ENCODE peak calls at places on chromosomes 16 and 17, in eight cellular contexts. K is stomach; B is body of pancreas; P is pancreas; V is CD4-positive, CD25-positive, alpha-beta regulatory T cell; I is breast epithelium; Q is lower lobe of right lung; X is lung. G is an unnamed sample. For H3K4me1 and H3K9me3, the result is how much of the 10 kb centered on the place peaks cover.

GRCh38 chr16:75379911-75380847 is 53.1 kb downstream of the CFDP1 start:
- DNase-seq in K (no peak), B (no peak), P (no peak), V (peak), I (no peak), Q (peak), X (peak), G (peak)

GRCh38 chr16:73385701-73386100 is 337.8 kb upstream of the ZFHX3 start:
- DNase-seq in K (no peak), B (no peak), P (no peak), V (no peak), I (no peak), Q (no peak), X (no peak), G (no peak)

GRCh38 chr17:65078441-65079160 is 22.1 kb upstream of the GNA13 start:
- DNase-seq in K (peak), B (no peak), P (no peak), V (no peak), I (no peak), Q (no peak), X (no peak), G (no peak)

GRCh38 chr17:33112763-33113162 is 121.1 kb downstream of the SPACA3 start:
- DNase-seq in K (no peak), B (no peak), P (no peak), V (no peak), I (no peak), Q (no peak), X (no peak), G (no peak)

GRCh38 chr16:8858994-8859912 is 9.6 kb downstream of the CARHSP1 start:
- DNase-seq in K (no peak), B (no peak), P (no peak), V (no peak), I (no peak), Q (peak), X (no peak), G (no peak)

GRCh38 chr17:76027159-76027839 is at the start of gene EVPL:
- DNase-seq in K (peak), B (peak), P (peak), V (no peak), I (peak), Q (peak), X (peak), G (peak)

GRCh38 chr17:70525976-70526375 is 356.6 kb downstream of the KCNJ2 start:
- DNase-seq in K (no peak), B (no peak), P (no peak), V (no peak), I (no peak), Q (no peak), X (no peak), G (peak)

GRCh38 chr17:44091200-44091997 is 20.9 kb downstream of the G6PC3 start:
- DNase-seq in K (no peak), B (no peak), P (no peak), V (no peak), I (no peak), Q (no peak), X (no peak), G (no peak)

GRCh38 chr17:8022358-8023038 is 16.4 kb upstream of the ALOX15B start:
- DNase-seq in K (no peak), B (no peak), P (no peak), V (no peak), I (no peak), Q (no peak), X (no peak), G (no peak)

GRCh38 chr17:67574658-67575293 is 143.0 kb upstream of the NOL11 start:
- DNase-seq in K (no peak), B (no peak), P (no peak), V (no peak), I (no peak), Q (no peak), X (no peak), G (no peak)

GRCh38 chr16:243348-243747 is 8.7 kb downstream of the FAM234A start:
- DNase-seq in K (no peak), B (no peak), P (no peak), V (no peak), I (no peak), Q (no peak), X (no peak), G (no peak)

GRCh38 chr16:50615891-50616290 is 65.2 kb downstream of the SNX20 start:
- DNase-seq in K (no peak), B (no peak), P (no peak), V (no peak), I (no peak), Q (no peak), X (no peak), G (no peak)
- H3K4me1 ChIP-seq in K (under half), B (under half), P (under half), V (under half), I (under half), Q (under half), X (under half), G (under half)

GRCh38 chr17:31480067-31480466 is 88.6 kb downstream of the RAB11FIP4 start:
- DNase-seq in K (no peak), B (no peak), P (no peak), V (no peak), I (no peak), Q (no peak), X (no peak), G (no peak)
- H3K9me3 ChIP-seq in K (under half), B (under half), P (under half), V (under half), I (under half), Q (under half), X (under half), G (under half)

GRCh38 chr17:10614536-10615155 is 42.5 kb downstream of the MYH3 start:
- DNase-seq in K (no peak), B (peak), P (no peak), V (no peak), I (no peak), Q (no peak), X (no peak), G (peak)
- H3K4me3 ChIP-seq in K (no peak), B (no peak), P (no peak), V (no peak), I (no peak), Q (no peak), X (no peak), G (no peak)

DNA sequence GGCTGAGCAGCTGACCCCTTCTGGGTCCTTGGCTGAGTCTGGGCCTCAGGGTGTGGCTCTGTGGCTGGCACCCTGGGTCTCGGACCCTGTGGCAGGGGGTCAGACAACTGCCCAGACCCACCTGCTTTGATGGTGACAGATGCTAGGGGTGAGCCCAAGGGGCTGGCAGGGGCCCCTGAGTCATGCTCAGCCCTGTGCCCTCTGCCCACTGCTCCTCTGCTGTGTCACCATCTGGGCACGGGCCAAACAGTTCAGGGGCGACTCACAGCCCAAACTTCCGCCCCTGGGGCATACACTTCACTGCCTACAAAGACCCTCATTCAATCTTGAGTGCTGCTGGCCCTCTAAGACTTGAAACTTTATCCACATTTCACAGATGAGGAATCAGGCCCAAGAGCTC is 5.7 kb downstream of the ADGRG1 start:
- DNase-seq in K (no peak), B (no peak), P (no peak), V (no peak), I (no peak), Q (no peak), X (no peak), G (no peak)
- H3K4me1 ChIP-seq in K (half or more), B (half or more), P (under half), V (under half), I (under half), Q (under half), X (under half), G (under half)

GRCh38 chr16:66278111-66278531 is 88.4 kb upstream of the CDH5 start:
- DNase-seq in K (peak), B (no peak), P (no peak), V (no peak), I (no peak), Q (peak), X (peak), G (peak)

GRCh38 chr16:66277311-66278070 is 89.0 kb upstream of the CDH5 start:
- DNase-seq in K (no peak), B (no peak), P (no peak), V (no peak), I (no peak), Q (no peak), X (no peak), G (no peak)

GRCh38 chr16:66275795-66276428 is 90.6 kb upstream of the CDH5 start:
- DNase-seq in K (peak), B (peak), P (no peak), V (no peak), I (no peak), Q (no peak), X (peak), G (peak)

GRCh38 chr16:66274335-66275110 is 92.0 kb upstream of the CDH5 start:
- DNase-seq in K (no peak), B (no peak), P (no peak), V (no peak), I (no peak), Q (no peak), X (no peak), G (no peak)

GRCh38 chr16:66278604-66279262 is 87.8 kb upstream of the CDH5 start:
- DNase-seq in K (no peak), B (no peak), P (no peak), V (no peak), I (no peak), Q (no peak), X (no peak), G (no peak)
- H3K9me3 ChIP-seq in K (under half), B (under half), P (under half), V (under half), I (under half), Q (under half), X (under half), G (under half)

GRCh38 chr17:50148226-50149098 is 2.0 kb downstream of the PPP1R9B start:
- DNase-seq in K (peak), B (peak), P (peak), V (peak), I (peak), Q (peak), X (peak), G (peak)

GRCh38 chr17:50146230-50146926 is 4.1 kb downstream of the PPP1R9B start:
- DNase-seq in K (no peak), B (no peak), P (no peak), V (no peak), I (no peak), Q (no peak), X (no peak), G (no peak)

GRCh38 chr17:50149099-50149424 is 1.4 kb downstream of the PPP1R9B start:
- DNase-seq in K (no peak), B (no peak), P (no peak), V (no peak), I (no peak), Q (no peak), X (no peak), G (no peak)

GRCh38 chr17:50146927-50147640 is 3.4 kb downstream of the PPP1R9B start:
- DNase-seq in K (no peak), B (no peak), P (no peak), V (no peak), I (no peak), Q (no peak), X (no peak), G (no peak)

DNA sequence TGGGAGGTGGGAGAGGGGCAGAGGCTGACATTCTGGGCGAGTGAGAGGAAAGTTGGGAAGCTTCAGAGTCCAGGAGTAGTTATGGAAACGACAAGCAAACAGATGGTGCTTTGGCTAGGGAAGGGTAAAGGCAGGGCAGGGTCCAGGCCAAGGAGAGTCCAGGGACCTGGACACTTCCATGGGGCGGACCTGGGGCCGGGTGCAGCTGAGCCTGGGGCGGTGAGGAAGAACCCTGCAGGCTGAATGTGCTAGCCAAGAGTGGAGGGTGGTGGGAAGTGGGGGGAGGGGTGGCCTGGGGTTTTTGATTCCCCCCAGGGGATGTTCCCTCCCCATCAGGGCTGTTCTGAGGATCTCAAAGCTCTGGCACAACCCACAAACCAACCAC is 2.6 kb downstream of the PPP1R9B start:
- DNase-seq in K (no peak), B (no peak), P (no peak), V (no peak), I (no peak), Q (no peak), X (no peak), G (no peak)
- H3K4me3 ChIP-seq in K (peak), B (no peak), P (peak), V (peak), I (peak), Q (peak), X (peak), G (peak)